ENCODE peak calls at places on chromosomes 3 and 15, in four cellular contexts. S is GM23248, Y is upper lobe of right lung, Q is left ventricle myocardium inferior. Z is an unnamed sample. For H3K27me3 and H3K4me1, the result is how much of the 10 kb centered on the place peaks cover.

GRCh38 chr15:85800460-85801123 is 5.9 kb upstream of the KLHL25 start:
- DNase-seq in S (peak), Y (peak), Q (peak), Z (peak)

GRCh38 chr3:66785191-66785909 is 212.8 kb upstream of the KBTBD8 start:
- DNase-seq in S (no peak), Y (no peak), Q (no peak), Z (no peak)

GRCh38 chr15:77031376-77032050 is 36.6 kb downstream of the PSTPIP1 start:
- DNase-seq in S (peak), Y (peak), Q (no peak), Z (no peak)

GRCh38 chr3:17753271-17753992 is 11.0 kb upstream of the TBC1D5 start:
- DNase-seq in S (peak), Y (no peak), Q (no peak), Z (no peak)

GRCh38 chr3:197478746-197479668 is 76.8 kb downstream of the BDH1 start:
- DNase-seq in S (peak), Y (no peak), Q (no peak), Z (no peak)

GRCh38 chr3:169387751-169388696 is 275.5 kb downstream of the MECOM start:
- DNase-seq in S (peak), Y (no peak), Q (peak), Z (peak)

GRCh38 chr3:109927726-109928125 is 590.4 kb upstream of the DPPA4 start:
- DNase-seq in S (peak), Y (no peak), Q (no peak), Z (no peak)

GRCh38 chr3:125386811-125387210 is 11.7 kb upstream of the ZNF148 start:
- DNase-seq in S (peak), Y (no peak), Q (no peak), Z (no peak)

GRCh38 chr15:43934480-43934879 is 107.7 kb downstream of the WDR76 start:
- DNase-seq in S (peak), Y (no peak), Q (no peak), Z (no peak)

GRCh38 chr15:59168536-59168935 is 38.1 kb upstream of the LDHAL6B start:
- DNase-seq in S (peak), Y (peak), Q (no peak), Z (no peak)

GRCh38 chr3:4979401-4980228 is at the start of gene BHLHE40:
- DNase-seq in S (no peak), Y (no peak), Q (peak), Z (peak)

GRCh38 chr3:4982773-4983738 is 3.8 kb downstream of the BHLHE40 start:
- DNase-seq in S (peak), Y (no peak), Q (no peak), Z (peak)

GRCh38 chr3:4980229-4981159 is 1.3 kb downstream of the BHLHE40 start:
- DNase-seq in S (peak), Y (peak), Q (peak), Z (peak)

GRCh38 chr3:4981688-4982494 is 2.7 kb downstream of the BHLHE40 start:
- DNase-seq in S (peak), Y (no peak), Q (no peak), Z (no peak)

DNA sequence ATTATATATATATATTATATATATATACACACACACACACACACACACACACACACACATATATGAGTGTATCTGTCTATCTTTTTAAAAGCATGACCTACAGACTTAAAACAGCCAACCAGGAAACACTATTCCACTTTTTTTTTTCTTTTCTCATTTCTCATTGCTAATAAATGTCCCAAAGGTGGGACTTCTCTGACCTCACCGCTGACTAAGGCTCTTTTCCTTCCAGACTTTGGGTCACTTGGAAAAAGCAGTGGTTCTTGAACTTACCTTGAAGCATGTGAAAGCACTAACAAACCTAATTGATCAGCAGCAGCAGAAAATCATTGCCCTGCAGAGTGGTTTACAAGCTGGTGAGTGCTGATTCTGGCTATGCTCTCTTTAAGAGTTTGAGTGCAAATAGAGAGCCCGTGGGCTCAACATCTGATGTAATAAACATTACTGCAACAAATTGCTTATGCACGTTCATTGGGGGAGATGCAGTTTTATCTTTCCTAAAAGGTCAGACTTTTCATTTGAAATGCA is 2.0 kb downstream of the BHLHE40 start:
- DNase-seq in S (peak), Y (no peak), Q (no peak), Z (no peak)
- H3K27me3 ChIP-seq in S (under half), Y (under half), Q (under half), Z (under half)

DNA sequence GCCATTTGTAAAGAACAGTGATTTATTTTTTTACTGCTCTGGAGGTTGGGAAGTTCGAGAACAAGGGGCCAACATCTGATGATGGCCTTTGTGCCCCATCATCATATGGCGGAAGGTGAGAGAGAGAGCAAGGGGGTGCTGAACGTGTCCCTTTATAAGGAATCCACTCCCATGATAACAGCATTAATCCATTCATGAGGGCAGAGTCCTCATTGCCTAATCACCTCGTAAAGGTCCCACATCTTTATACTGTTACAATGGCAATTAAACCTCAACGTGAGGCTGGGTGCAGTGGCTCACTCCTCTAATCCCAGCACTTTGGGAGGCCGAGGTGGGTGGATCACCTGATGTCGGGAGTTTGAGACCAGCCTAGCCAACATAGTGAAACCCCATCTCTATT is 8.3 kb downstream of the IL12A start:
- DNase-seq in S (no peak), Y (no peak), Q (no peak), Z (no peak)
- H3K4me1 ChIP-seq in S (under half), Y (under half), Q (under half), Z (under half)

GRCh38 chr3:37510749-37511148 is 336.4 kb upstream of the LRRFIP2 start:
- DNase-seq in S (no peak), Y (no peak), Q (no peak), Z (no peak)

GRCh38 chr3:37505415-37505814 is 331.0 kb upstream of the LRRFIP2 start:
- DNase-seq in S (no peak), Y (no peak), Q (no peak), Z (no peak)

GRCh38 chr3:37506968-37507535 is 332.7 kb upstream of the LRRFIP2 start:
- DNase-seq in S (no peak), Y (no peak), Q (no peak), Z (no peak)

GRCh38 chr3:37511357-37511970 is 337.1 kb upstream of the LRRFIP2 start:
- DNase-seq in S (no peak), Y (no peak), Q (peak), Z (no peak)

GRCh38 chr3:37509069-37509468 is 334.7 kb upstream of the LRRFIP2 start:
- DNase-seq in S (no peak), Y (no peak), Q (no peak), Z (no peak)
- H3K27ac ChIP-seq in S (no peak), Y (no peak), Q (peak), Z (peak)

DNA sequence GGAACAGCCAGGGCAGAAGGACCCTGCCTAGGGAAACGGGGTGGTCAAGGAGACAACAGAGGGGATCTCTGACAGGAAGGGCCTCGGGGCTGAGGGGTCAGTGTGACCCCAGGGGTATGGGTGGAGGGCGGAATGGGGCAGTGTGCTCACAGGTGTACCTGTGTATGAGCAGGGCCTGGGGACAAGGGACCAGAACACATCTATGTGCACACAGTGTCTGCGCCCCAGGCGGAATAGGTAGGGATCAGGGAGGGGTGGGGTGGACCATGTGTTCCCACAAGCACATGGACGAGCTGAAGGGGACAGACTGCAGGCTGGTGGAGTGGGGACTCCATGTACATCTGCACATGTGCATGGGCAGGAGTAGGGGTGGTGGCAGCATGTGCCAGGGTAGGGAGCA is 5.0 kb upstream of the TLR9 start:
- DNase-seq in S (no peak), Y (no peak), Q (no peak), Z (peak)
- H3K27me3 ChIP-seq in S (under half), Y (under half), Q (under half), Z (under half)

GRCh38 chr3:53190659-53191058 is 29.6 kb downstream of the PRKCD start:
- DNase-seq in S (no peak), Y (no peak), Q (no peak), Z (no peak)
- H3K4me1 ChIP-seq in S (under half), Y (under half), Q (under half), Z (under half)